ENCODE peak calls at places on chromosomes 6 and 20, in five cellular contexts. One of them, this sample, is unnamed.

GRCh38 chr6:26025047-26025893 is 62.0 kb upstream of the HFE start:
- DNase-seq in Peyer's patch: no peak
- DNase-seq in pancreas: no peak
- DNase-seq in HCT116: no peak
- DNase-seq in heart left ventricle: peak; percentile 64
- DNase-seq in this sample: peak; percentile 80

GRCh38 chr6:150145427-150145826 is 2.6 kb downstream of the PPP1R14C start:
- DNase-seq in Peyer's patch: no peak
- DNase-seq in pancreas: no peak
- DNase-seq in HCT116: no peak
- DNase-seq in heart left ventricle: no peak
- DNase-seq in this sample: peak; percentile 69

GRCh38 chr6:143516700-143517446 is 5.4 kb upstream of the FUCA2 start:
- DNase-seq in Peyer's patch: no peak
- DNase-seq in pancreas: no peak
- DNase-seq in HCT116: no peak
- DNase-seq in heart left ventricle: no peak
- DNase-seq in this sample: no peak

GRCh38 chr6:14224359-14225103 is 107.0 kb downstream of the CD83 start:
- DNase-seq in Peyer's patch: no peak
- DNase-seq in pancreas: no peak
- DNase-seq in HCT116: no peak
- DNase-seq in heart left ventricle: no peak
- DNase-seq in this sample: no peak

GRCh38 chr6:74333406-74333805 is 637.4 kb downstream of the CD109 start:
- DNase-seq in Peyer's patch: no peak
- DNase-seq in pancreas: no peak
- DNase-seq in HCT116: no peak
- DNase-seq in heart left ventricle: no peak
- DNase-seq in this sample: peak; percentile 45

GRCh38 chr20:49575551-49576060 is 7.7 kb upstream of the PTGIS start:
- DNase-seq in Peyer's patch: no peak
- DNase-seq in pancreas: no peak
- DNase-seq in HCT116: no peak
- DNase-seq in heart left ventricle: peak; percentile 61
- DNase-seq in this sample: no peak

GRCh38 chr6:126210398-126211075 is 129.4 kb upstream of the CENPW start:
- DNase-seq in Peyer's patch: no peak
- DNase-seq in pancreas: no peak
- DNase-seq in HCT116: no peak
- DNase-seq in heart left ventricle: no peak
- DNase-seq in this sample: no peak

GRCh38 chr20:47354710-47355488 is 1.6 kb downstream of the ZMYND8 start:
- DNase-seq in Peyer's patch: no peak
- DNase-seq in pancreas: no peak
- DNase-seq in HCT116: no peak
- DNase-seq in heart left ventricle: no peak
- DNase-seq in this sample: peak; percentile 60

GRCh38 chr6:55567558-55567957 is 11.4 kb downstream of the HMGCLL1 start:
- DNase-seq in Peyer's patch: no peak
- DNase-seq in pancreas: no peak
- DNase-seq in HCT116: no peak
- DNase-seq in heart left ventricle: no peak
- DNase-seq in this sample: no peak

GRCh38 chr6:134948142-134948541 is 1.8 kb downstream of the ALDH8A1 start:
- DNase-seq in Peyer's patch: no peak
- DNase-seq in pancreas: no peak
- DNase-seq in HCT116: no peak
- DNase-seq in heart left ventricle: no peak
- DNase-seq in this sample: no peak

GRCh38 chr6:69907981-69908498 is 41.7 kb downstream of the COL19A1 start:
- DNase-seq in Peyer's patch: no peak
- DNase-seq in pancreas: no peak
- DNase-seq in HCT116: no peak
- DNase-seq in heart left ventricle: no peak
- DNase-seq in this sample: no peak

GRCh38 chr20:44581515-44581914 is 864 bp upstream of the PKIG start:
- DNase-seq in Peyer's patch: no peak
- DNase-seq in pancreas: no peak
- DNase-seq in HCT116: no peak
- DNase-seq in heart left ventricle: no peak
- DNase-seq in this sample: no peak

GRCh38 chr20:62051166-62051900 is 14.3 kb downstream of the TAF4 start:
- DNase-seq in Peyer's patch: no peak
- DNase-seq in pancreas: no peak
- DNase-seq in HCT116: no peak
- DNase-seq in heart left ventricle: no peak
- DNase-seq in this sample: no peak

GRCh38 chr6:25341923-25342619 is 62.9 kb downstream of the CARMIL1 start:
- DNase-seq in Peyer's patch: no peak
- DNase-seq in pancreas: no peak
- DNase-seq in HCT116: no peak
- DNase-seq in heart left ventricle: no peak
- DNase-seq in this sample: no peak

GRCh38 chr20:44170796-44171410 is 16.1 kb downstream of the JPH2 start:
- DNase-seq in Peyer's patch: no peak
- DNase-seq in pancreas: no peak
- DNase-seq in HCT116: no peak
- DNase-seq in heart left ventricle: no peak
- DNase-seq in this sample: peak; percentile 37

GRCh38 chr6:42696526-42697267 is 25.7 kb downstream of the PRPH2 start:
- DNase-seq in Peyer's patch: no peak
- DNase-seq in pancreas: no peak
- DNase-seq in HCT116: no peak
- DNase-seq in heart left ventricle: no peak
- DNase-seq in this sample: no peak

GRCh38 chr6:44667226-44667625 is 279.7 kb downstream of the CDC5L start:
- DNase-seq in Peyer's patch: no peak
- DNase-seq in pancreas: no peak
- DNase-seq in HCT116: peak; percentile 13
- DNase-seq in heart left ventricle: no peak
- DNase-seq in this sample: peak; percentile 94

GRCh38 chr6:30591008-30591407 is 19.8 kb downstream of the ABCF1 start:
- DNase-seq in Peyer's patch: no peak
- DNase-seq in pancreas: no peak
- DNase-seq in HCT116: no peak
- DNase-seq in heart left ventricle: no peak
- DNase-seq in this sample: no peak

GRCh38 chr20:24961384-24962181 is 12.5 kb downstream of the CST7 start:
- DNase-seq in Peyer's patch: no peak
- DNase-seq in pancreas: no peak
- DNase-seq in HCT116: no peak
- DNase-seq in heart left ventricle: no peak
- DNase-seq in this sample: no peak

GRCh38 chr6:139181236-139181635 is 46.4 kb downstream of the HECA start:
- DNase-seq in Peyer's patch: no peak
- DNase-seq in pancreas: no peak
- DNase-seq in HCT116: no peak
- DNase-seq in heart left ventricle: no peak
- DNase-seq in this sample: no peak

DNA sequence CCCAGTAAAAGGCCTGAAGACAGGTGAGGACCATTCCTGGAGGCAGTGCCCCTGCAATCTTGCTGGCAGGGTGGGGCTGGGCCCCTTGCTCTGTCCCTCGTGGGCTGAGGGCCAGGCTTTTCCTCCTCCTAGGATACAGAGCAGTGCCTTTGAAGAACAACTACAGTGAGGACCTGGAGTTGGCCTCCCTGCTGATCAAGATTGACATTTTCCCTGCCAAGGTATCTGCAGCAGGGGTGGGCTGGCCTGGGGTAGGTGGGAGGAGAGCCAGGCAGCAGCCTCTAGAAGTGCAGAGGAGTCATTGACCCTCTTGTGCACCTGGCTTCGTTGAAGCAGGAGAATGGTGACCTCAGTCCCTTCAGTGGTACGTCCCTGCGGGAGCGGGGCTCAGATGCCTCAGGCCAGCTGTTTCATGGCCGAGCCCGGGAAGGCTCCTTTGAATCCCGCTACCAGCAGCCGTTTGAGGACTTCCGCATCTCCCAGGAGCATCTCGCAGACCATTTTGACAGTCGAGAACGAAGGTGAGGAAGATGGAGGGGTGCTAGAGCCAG is 36.5 kb downstream of the PLCG1 start:
- DNase-seq in Peyer's patch: peak; percentile 12
- DNase-seq in pancreas: no peak
- DNase-seq in HCT116: no peak
- DNase-seq in heart left ventricle: no peak
- DNase-seq in this sample: no peak
- H3K36me3 ChIP-seq in Peyer's patch: no peaks in the 10 kb centered on the region
- H3K36me3 ChIP-seq in pancreas: peaks cover 3% of the 10 kb centered on the region
- H3K36me3 ChIP-seq in HCT116: peaks cover 14% of the 10 kb centered on the region
- H3K36me3 ChIP-seq in heart left ventricle: peaks cover 80% of the 10 kb centered on the region
- H3K36me3 ChIP-seq in this sample: peaks cover 51% of the 10 kb centered on the region

DNA sequence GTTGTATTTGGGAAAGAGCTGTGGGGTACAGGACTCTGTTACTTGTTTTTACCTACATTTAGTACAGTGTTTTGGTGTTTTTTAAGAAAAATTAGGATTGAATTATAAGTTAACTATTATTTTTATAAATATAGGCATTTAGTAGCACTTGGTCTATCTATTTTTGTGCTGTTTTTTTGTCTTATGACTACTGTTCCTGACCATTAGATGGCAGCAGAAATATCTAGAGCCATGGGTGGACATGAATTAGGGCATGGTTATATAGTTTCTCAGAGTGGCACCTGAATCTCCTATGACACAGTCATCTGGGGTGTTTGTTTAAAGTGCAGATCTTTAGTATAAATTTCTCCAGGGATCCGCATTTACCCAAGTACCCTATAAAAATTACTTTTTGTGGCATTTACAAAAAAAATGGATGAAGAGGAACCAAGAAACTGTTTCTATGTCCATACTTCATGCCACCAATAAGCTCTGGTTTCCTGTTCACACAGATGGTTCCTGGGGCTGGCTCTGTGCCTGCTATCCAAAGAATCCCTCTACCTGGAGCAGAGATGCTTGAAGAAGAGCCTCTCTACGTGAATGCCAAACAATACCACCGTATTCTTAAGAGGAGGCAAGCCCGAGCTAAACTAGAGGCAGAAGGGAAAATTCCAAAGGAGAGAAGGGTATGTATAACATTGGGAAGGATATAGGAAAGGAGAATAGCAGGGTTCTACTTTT is 19.8 kb downstream of the NFYA start:
- DNase-seq in Peyer's patch: no peak
- DNase-seq in pancreas: no peak
- DNase-seq in HCT116: no peak
- DNase-seq in heart left ventricle: no peak
- DNase-seq in this sample: peak; percentile 12
- TF ChIP-seq CTCF in Peyer's patch: peak; percentile 17
- TF ChIP-seq CTCF in pancreas: no peak
- TF ChIP-seq CTCF in HCT116: peak; percentile 45
- TF ChIP-seq CTCF in heart left ventricle: peak; percentile 25
- TF ChIP-seq CTCF in this sample: peak; percentile 56

GRCh38 chr6:161095916-161096315 is 104.3 kb downstream of the MAP3K4 start:
- DNase-seq in Peyer's patch: no peak
- DNase-seq in pancreas: no peak
- DNase-seq in HCT116: no peak
- DNase-seq in heart left ventricle: no peak
- DNase-seq in this sample: no peak

GRCh38 chr6:161101517-161101916 is 109.9 kb downstream of the MAP3K4 start:
- DNase-seq in Peyer's patch: no peak
- DNase-seq in pancreas: no peak
- DNase-seq in HCT116: no peak
- DNase-seq in heart left ventricle: no peak
- DNase-seq in this sample: no peak

GRCh38 chr6:161103475-161103874 is 111.9 kb downstream of the MAP3K4 start:
- DNase-seq in Peyer's patch: no peak
- DNase-seq in pancreas: no peak
- DNase-seq in HCT116: no peak
- DNase-seq in heart left ventricle: no peak
- DNase-seq in this sample: no peak

GRCh38 chr6:161104966-161105365 is 113.4 kb downstream of the MAP3K4 start:
- DNase-seq in Peyer's patch: no peak
- DNase-seq in pancreas: no peak
- DNase-seq in HCT116: no peak
- DNase-seq in heart left ventricle: no peak
- DNase-seq in this sample: no peak

DNA sequence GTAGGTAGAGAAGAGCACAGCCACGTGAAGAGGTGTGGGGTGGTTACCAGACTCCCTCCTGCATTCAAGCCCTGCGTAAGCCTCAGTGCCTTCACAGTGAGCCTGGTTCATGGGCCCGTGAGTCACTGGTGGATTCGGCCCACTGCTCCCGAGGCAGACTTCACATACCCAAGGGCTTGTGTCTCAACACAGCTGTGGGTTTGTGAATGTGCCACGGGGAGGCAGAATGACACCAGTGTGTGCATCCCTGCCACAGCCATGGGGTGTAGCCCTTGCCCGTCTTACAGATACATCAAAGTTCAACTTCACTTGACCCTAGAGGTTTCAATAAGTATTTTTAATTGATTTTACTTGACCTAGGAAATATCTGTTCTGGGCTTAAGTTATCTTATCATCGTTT is 108.5 kb downstream of the MAP3K4 start:
- DNase-seq in Peyer's patch: no peak
- DNase-seq in pancreas: no peak
- DNase-seq in HCT116: no peak
- DNase-seq in heart left ventricle: no peak
- DNase-seq in this sample: no peak
- H3K36me3 ChIP-seq in Peyer's patch: no peaks in the 10 kb centered on the region
- H3K36me3 ChIP-seq in pancreas: peaks cover 4% of the 10 kb centered on the region
- H3K36me3 ChIP-seq in HCT116: peaks cover 28% of the 10 kb centered on the region
- H3K36me3 ChIP-seq in heart left ventricle: peaks cover 100% of the 10 kb centered on the region
- H3K36me3 ChIP-seq in this sample: peaks cover 29% of the 10 kb centered on the region

DNA sequence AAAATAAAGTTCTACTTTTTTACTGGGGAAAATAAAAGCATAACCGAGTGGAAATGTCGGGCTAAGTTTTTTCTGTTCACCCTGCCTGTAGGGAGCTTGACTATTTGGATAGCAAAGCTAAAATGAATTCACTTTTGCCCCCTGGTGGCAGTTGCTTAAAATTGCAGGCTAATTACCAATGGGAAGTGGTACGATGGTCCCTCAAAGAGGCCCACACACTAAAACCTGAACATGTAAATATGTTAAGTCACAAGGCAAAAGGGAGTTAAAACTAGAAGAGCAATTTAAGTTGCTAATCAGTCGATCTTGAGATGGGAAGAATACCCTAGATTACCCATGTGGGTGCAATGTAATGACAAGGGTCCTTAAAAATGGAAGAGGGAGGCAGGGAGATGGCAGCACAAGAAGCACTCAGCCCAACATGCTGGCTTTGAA is 916 bp upstream of the SUN5 start:
- DNase-seq in Peyer's patch: no peak
- DNase-seq in pancreas: no peak
- DNase-seq in HCT116: peak; percentile 6
- DNase-seq in heart left ventricle: no peak
- DNase-seq in this sample: peak; percentile 7
- TF ChIP-seq CTCF in Peyer's patch: peak; percentile 43
- TF ChIP-seq CTCF in pancreas: peak; percentile 8
- TF ChIP-seq CTCF in HCT116: peak; percentile 23
- TF ChIP-seq CTCF in heart left ventricle: no peak
- TF ChIP-seq CTCF in this sample: peak; percentile 45

This sample was measured in cardiac muscle cell.